ENCODE peak calls at places on chromosomes 13 and 19, in nine cellular contexts. H, D, S, Y, Q, L, U, P and A are unnamed samples. For H3K4me1, the result is how much of the 10 kb centered on the place peaks cover.

GRCh38 chr13:21616205-21616604 is 12.2 kb upstream of the MICU2 start:
- DNase-seq in H (no peak), D (no peak), S (no peak), Y (no peak), Q (no peak), L (no peak), U (no peak), P (no peak), A (no peak)

GRCh38 chr13:78183737-78184136 is 265.1 kb upstream of the EDNRB start:
- DNase-seq in H (no peak), D (no peak), S (no peak), Y (no peak), Q (no peak), L (peak), U (no peak), P (no peak), A (no peak)

GRCh38 chr19:17125728-17126677 is 50.4 kb downstream of the MYO9B start:
- DNase-seq in H (no peak), D (peak), S (peak), Y (no peak), Q (peak), L (peak), U (no peak), P (no peak), A (peak)

GRCh38 chr19:13817018-13817614 is 21.9 kb downstream of the ZSWIM4 start:
- DNase-seq in H (peak), D (no peak), S (no peak), Y (no peak), Q (no peak), L (no peak), U (peak), P (peak), A (no peak)

GRCh38 chr19:15195381-15195964 is 5.3 kb downstream of the NOTCH3 start:
- DNase-seq in H (peak), D (no peak), S (peak), Y (no peak), Q (peak), L (peak), U (no peak), P (peak), A (peak)

GRCh38 chr19:13051581-13052165 is 51.0 kb downstream of the LYL1 start:
- DNase-seq in H (peak), D (peak), S (peak), Y (no peak), Q (peak), L (peak), U (peak), P (peak), A (peak)

GRCh38 chr13:90800082-90800746 is 547.3 kb upstream of the MIR17HG start:
- DNase-seq in H (no peak), D (no peak), S (peak), Y (no peak), Q (peak), L (no peak), U (no peak), P (no peak), A (peak)

GRCh38 chr13:101399365-101399764 is 16.9 kb downstream of the NALCN start:
- DNase-seq in H (no peak), D (no peak), S (no peak), Y (no peak), Q (no peak), L (peak), U (no peak), P (no peak), A (no peak)

GRCh38 chr19:14073232-14073924 is 792 bp downstream of the MISP3 start:
- DNase-seq in H (peak), D (peak), S (peak), Y (no peak), Q (peak), L (peak), U (peak), P (peak), A (peak)

GRCh38 chr19:18291590-18292459 is 10.4 kb upstream of the JUND start:
- DNase-seq in H (peak), D (peak), S (peak), Y (no peak), Q (peak), L (peak), U (no peak), P (peak), A (peak)

GRCh38 chr19:47730910-47731309 is 14.4 kb upstream of the NOP53 start:
- DNase-seq in H (no peak), D (no peak), S (no peak), Y (no peak), Q (no peak), L (no peak), U (no peak), P (no peak), A (no peak)

GRCh38 chr13:43881580-43881979 is 1.9 kb downstream of the LACC1 start:
- DNase-seq in H (no peak), D (no peak), S (no peak), Y (no peak), Q (no peak), L (no peak), U (no peak), P (no peak), A (no peak)

GRCh38 chr13:30739646-30740642 is 4.6 kb downstream of the ALOX5AP start:
- DNase-seq in H (peak), D (no peak), S (no peak), Y (peak), Q (no peak), L (peak), U (no peak), P (no peak), A (no peak)

GRCh38 chr19:7098701-7099596 is 29.4 kb downstream of the ZNF557 start:
- DNase-seq in H (peak), D (peak), S (peak), Y (peak), Q (peak), L (peak), U (peak), P (peak), A (peak)

GRCh38 chr19:37925212-37925611 is 18.2 kb downstream of the SIPA1L3 start:
- DNase-seq in H (no peak), D (no peak), S (no peak), Y (no peak), Q (no peak), L (no peak), U (no peak), P (no peak), A (no peak)

GRCh38 chr19:37928527-37929286 is 21.7 kb downstream of the SIPA1L3 start:
- DNase-seq in H (peak), D (no peak), S (no peak), Y (no peak), Q (no peak), L (no peak), U (no peak), P (peak), A (no peak)

GRCh38 chr19:37929512-37929911 is 22.5 kb downstream of the SIPA1L3 start:
- DNase-seq in H (peak), D (no peak), S (no peak), Y (no peak), Q (no peak), L (no peak), U (no peak), P (peak), A (no peak)

GRCh38 chr19:37926711-37927110 is 19.7 kb downstream of the SIPA1L3 start:
- DNase-seq in H (no peak), D (no peak), S (no peak), Y (no peak), Q (no peak), L (no peak), U (no peak), P (no peak), A (no peak)

GRCh38 chr19:37926255-37926654 is 19.2 kb downstream of the SIPA1L3 start:
- DNase-seq in H (no peak), D (no peak), S (no peak), Y (no peak), Q (no peak), L (no peak), U (no peak), P (no peak), A (no peak)
- H3K4me1 ChIP-seq in H (under half), D (under half), S (under half), Y (under half), Q (under half), L (under half), U (under half), P (under half), A (under half)

DNA sequence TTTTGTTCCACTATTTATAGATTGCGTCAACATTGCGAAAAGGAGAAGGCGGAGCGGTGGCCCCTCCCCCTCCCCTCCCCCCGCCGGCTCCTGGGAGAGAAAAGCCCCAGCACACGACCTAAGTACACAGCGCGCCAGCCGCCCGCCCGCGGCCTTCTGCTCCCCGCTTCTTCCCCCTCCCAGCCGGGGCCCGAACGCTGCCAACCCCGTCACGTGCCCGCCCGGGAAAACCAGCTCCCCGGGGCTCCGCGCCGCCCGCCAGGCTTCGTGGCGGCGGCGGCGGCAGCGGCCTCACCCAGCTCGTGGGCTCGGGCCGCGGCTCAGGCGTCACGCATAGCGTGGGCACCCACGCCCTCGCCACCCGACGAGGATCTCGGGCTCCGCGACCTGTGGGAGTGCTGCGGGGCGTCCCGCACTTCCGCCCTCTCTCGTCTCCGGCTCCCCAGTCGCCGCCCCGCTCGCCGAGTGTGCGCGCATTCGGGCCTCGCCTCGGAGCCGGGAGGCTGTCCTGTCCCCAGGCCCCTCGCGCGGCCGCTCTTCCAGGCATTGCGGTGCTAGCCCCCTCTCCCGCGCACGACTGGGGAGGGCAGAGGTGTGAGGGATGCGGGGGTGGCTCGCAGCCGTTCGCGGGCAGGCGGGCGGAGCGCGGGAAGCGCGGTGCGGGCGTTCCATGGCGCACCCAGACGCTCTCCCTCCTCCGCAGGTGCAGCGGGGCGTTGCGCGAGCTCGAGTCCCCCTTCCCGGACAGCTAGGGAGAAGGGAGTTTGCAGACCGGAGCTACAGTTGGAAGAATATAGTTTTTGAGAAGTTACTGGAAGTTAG is 110.5 kb downstream of the KCNRG start:
- DNase-seq in H (peak), D (peak), S (peak), Y (peak), Q (peak), L (peak), U (peak), P (peak), A (peak)
- TF ChIP-seq CTCF in H (no peak), D (no peak), S (no peak), Y (no peak), Q (no peak), L (no peak), U (no peak), P (no peak), A (no peak)

DNA sequence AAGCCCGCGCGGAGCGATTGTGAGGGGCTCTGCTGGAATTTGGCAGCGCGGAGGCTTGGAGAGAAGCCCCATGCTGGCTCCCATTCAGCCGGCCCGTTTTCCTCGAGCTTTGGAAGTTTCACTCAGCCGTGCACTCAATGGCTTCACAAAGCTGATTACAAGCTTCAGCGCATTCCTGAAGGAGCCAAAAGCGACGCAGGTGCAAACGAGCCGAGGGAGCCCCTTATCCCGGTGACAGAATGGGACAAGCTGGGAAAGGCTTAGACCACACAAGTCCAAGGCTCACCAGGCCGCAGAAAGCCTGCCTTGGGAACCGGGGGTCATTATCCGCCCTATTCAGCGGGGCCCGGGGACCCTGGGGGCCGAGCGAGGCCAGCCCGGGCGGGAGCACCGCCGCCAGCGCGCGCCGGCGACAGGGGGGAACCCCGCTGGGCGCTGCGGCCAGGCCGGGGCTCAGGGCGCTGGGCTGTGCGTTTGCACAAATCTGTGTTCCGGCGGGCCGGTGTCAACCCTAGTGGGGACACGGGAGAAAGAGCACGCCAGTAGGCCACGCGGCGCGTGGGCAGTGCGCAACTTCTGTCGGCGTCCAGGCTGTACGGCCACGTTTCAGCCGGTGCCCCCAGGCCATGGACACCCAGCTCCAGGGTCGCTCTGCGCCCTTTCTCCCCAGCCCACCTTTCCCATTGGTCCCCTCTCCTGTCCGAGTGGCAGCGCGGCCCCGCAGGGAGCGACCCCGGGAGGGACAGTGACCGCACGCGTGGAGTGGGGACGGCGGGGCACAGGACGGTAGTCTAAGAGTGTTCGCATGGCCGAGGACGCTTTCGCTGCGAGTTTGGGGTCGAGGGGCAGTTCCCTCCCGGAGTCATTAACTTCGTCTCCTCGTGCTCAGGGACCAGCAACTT is 37.3 kb downstream of the SOX1 start:
- DNase-seq in H (peak), D (peak), S (no peak), Y (no peak), Q (no peak), L (no peak), U (no peak), P (peak), A (no peak)
- H3K4me1 ChIP-seq in H (under half), D (under half), S (under half), Y (under half), Q (under half), L (under half), U (under half), P (under half), A (under half)

GRCh38 chr19:4241824-4242430 is 5.0 kb upstream of the YJU2 start:
- DNase-seq in H (no peak), D (no peak), S (no peak), Y (no peak), Q (no peak), L (no peak), U (no peak), P (no peak), A (no peak)

DNA sequence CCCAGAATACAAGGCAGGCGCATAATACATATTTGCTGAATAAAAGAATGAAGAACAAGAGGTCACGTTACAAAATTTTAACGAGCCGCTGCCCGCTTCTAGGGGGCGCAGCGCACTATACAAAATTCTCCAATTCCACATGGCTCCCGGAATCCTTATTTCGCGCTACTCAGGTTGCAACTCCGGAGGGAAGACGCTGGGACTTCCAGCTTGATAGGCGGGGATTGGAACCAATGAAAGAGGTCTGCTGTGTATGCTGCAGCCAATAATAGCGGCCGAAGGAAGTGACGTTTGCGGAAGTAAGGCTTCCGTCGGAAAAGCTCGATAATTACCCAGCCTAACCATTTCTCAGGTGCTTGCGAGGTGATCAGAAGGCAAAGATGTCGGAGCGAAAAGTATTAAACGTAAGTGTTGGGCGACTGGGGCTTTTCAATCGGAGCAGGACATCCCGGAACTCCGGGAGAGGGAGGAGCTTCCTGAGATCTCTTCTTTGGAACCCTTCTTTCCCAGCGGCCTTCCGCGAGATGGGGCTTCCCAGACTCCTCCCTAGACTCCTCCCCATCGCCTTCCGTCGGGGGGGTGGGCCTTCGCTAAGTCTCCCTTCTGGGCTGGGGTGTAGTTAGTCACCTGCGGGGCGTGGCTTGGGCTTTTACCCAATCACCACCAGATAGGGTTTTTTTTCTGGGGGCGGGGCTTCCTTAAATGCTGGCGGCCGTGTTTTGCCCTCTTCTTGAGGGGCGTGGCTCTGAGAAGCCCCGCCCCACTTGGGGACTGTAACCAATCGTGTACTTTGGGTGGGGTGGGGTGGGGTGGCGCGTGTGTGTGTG is at the start of gene YJU2:
- DNase-seq in H (peak), D (peak), S (peak), Y (peak), Q (peak), L (peak), U (peak), P (peak), A (peak)
- TF ChIP-seq CTCF in H (peak), D (no peak), S (peak), Y (peak), Q (peak), L (peak), U (peak), P (peak), A (peak)